ENCODE peak calls at places on chromosomes 5 and 9, in four cellular contexts. One of them, this sample, is unnamed.
A peak's percentile ranks its signal among the peaks of the same experiment; 100 is the strongest.

GRCh38 chr9:2127486-2127885 is 112.3 kb downstream of the SMARCA2 start:
- DNase-seq in K562: no peak
- DNase-seq in IMR-90: peak; percentile 51
- DNase-seq in endothelial cell of umbilical vein: no peak
- DNase-seq in this sample: no peak

GRCh38 chr9:21993893-21994525 is at the start of gene CDKN2A:
- DNase-seq in endothelial cell of umbilical vein: peak; percentile 26
- DNase-seq in IMR-90: peak; percentile 31
- DNase-seq in K562: no peak
- DNase-seq in this sample: no peak

GRCh38 chr9:112049834-112050516 is 125.1 kb downstream of the SUSD1 start:
- DNase-seq in endothelial cell of umbilical vein: no peak
- DNase-seq in IMR-90: no peak
- DNase-seq in K562: no peak
- DNase-seq in this sample: no peak

GRCh38 chr9:96139592-96140251 is 162.3 kb downstream of the HSD17B3 start:
- DNase-seq in endothelial cell of umbilical vein: peak; percentile 31
- DNase-seq in K562: no peak
- DNase-seq in IMR-90: peak; percentile 95
- DNase-seq in this sample: no peak

GRCh38 chr9:85742630-85742928 is 825 bp upstream of the AGTPBP1 start:
- DNase-seq in K562: no peak
- DNase-seq in endothelial cell of umbilical vein: no peak
- DNase-seq in IMR-90: peak; percentile 72
- DNase-seq in this sample: no peak

GRCh38 chr9:113823421-113823820 is 52.7 kb upstream of the ZNF618 start:
- DNase-seq in IMR-90: no peak
- DNase-seq in K562: no peak
- DNase-seq in endothelial cell of umbilical vein: peak; percentile 24
- DNase-seq in this sample: no peak

GRCh38 chr9:118418887-118419620 is 714.9 kb downstream of the TLR4 start:
- DNase-seq in IMR-90: no peak
- DNase-seq in endothelial cell of umbilical vein: no peak
- DNase-seq in K562: no peak
- DNase-seq in this sample: no peak

GRCh38 chr5:125409101-125409495 is 662.7 kb upstream of the ZNF608 start:
- DNase-seq in endothelial cell of umbilical vein: no peak
- DNase-seq in IMR-90: peak; percentile 18
- DNase-seq in K562: no peak
- DNase-seq in this sample: no peak

GRCh38 chr5:159106569-159107282 is 7.0 kb upstream of the EBF1 start:
- DNase-seq in endothelial cell of umbilical vein: peak; percentile 64
- DNase-seq in IMR-90: peak; percentile 52
- DNase-seq in K562: peak; percentile 77
- DNase-seq in this sample: no peak

GRCh38 chr5:157821822-157822622 is 36.9 kb downstream of the CLINT1 start:
- DNase-seq in K562: no peak
- DNase-seq in IMR-90: peak; percentile 70
- DNase-seq in endothelial cell of umbilical vein: no peak
- DNase-seq in this sample: no peak
- H3K9me1 ChIP-seq in K562: no peaks in the 10 kb centered on the region
- H3K9me1 ChIP-seq in IMR-90: peaks cover 5% of the 10 kb centered on the region
- H3K9me1 ChIP-seq in endothelial cell of umbilical vein: no peaks in the 10 kb centered on the region
- H3K9me1 ChIP-seq in this sample: no peaks in the 10 kb centered on the region

DNA sequence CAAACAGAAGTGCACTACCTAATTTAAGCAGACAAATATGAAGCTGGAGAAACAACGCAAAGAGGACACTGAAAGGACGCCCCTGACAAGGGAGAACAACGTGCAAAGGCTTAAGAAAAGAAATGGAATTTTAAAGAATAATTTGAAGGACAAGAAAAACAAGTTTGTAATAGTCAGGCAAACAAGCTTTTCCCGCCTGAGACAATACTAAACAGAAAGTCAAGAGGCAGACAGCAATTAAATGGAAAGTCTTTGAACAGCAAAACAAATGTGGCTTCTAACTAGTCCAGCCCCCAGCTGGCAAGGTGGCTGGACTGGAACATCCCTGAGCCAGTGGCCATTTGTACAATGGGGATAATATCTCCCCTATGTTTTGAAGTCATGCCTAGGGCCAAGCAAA is 63.3 kb downstream of the SIL1 start:
- DNase-seq in IMR-90: no peak
- DNase-seq in K562: no peak
- DNase-seq in endothelial cell of umbilical vein: no peak
- DNase-seq in this sample: no peak
- H3K9ac ChIP-seq in IMR-90: no peak overlapping the region
- H3K9ac ChIP-seq in K562: no peak overlapping the region
- H3K9ac ChIP-seq in endothelial cell of umbilical vein: no peak overlapping the region
- H3K9ac ChIP-seq in this sample: no peak overlapping the region

DNA sequence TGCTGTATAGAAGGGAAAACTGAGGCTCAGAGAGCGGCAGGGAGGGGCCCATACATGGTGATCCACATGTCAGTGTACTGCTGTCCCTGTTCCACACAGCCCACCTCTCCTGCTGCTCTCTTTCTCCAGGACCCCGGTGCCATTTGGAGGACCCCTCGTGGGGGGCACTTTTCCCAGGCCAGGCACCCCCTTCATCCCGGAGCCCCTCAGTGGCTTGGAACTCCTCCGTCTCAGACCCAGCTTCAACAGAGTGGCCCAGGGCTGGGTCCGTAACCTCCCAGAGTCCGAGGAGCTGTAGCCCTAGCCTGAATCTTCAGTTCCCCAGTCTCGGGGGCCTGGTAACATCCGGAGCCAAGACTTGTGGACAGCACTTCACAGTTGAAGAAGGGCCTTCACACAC is 15.5 kb downstream of the MYOZ3 start:
- DNase-seq in endothelial cell of umbilical vein: no peak
- DNase-seq in K562: no peak
- DNase-seq in IMR-90: no peak
- DNase-seq in this sample: no peak
- H3K9me1 ChIP-seq in endothelial cell of umbilical vein: no peaks in the 10 kb centered on the region
- H3K9me1 ChIP-seq in K562: no peaks in the 10 kb centered on the region
- H3K9me1 ChIP-seq in IMR-90: peaks cover 8% of the 10 kb centered on the region
- H3K9me1 ChIP-seq in this sample: no peaks in the 10 kb centered on the region

DNA sequence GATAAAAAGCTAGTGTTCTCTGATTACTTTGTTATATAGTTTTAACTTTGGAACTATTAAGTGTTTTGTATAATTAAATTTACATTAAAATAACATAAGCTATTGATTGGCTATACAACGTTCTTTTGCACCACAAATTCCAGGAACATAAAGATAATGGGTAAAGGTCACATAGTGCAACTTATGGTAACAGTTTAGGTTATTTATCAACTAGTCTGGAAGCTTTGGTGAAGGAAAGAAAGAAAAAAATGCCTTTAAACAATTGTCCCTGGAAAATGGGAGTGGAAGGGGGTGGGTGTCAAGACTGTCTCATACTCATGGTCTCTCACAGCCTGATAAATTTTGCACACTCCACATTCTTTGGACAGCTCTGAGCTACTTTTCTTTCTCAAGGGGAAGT is 17.1 kb upstream of the SPARC start:
- DNase-seq in endothelial cell of umbilical vein: no peak
- DNase-seq in IMR-90: no peak
- DNase-seq in K562: no peak
- DNase-seq in this sample: no peak
- H3K9ac ChIP-seq in endothelial cell of umbilical vein: no peak overlapping the region
- H3K9ac ChIP-seq in IMR-90: no peak overlapping the region
- H3K9ac ChIP-seq in K562: no peak overlapping the region
- H3K9ac ChIP-seq in this sample: no peak overlapping the region

DNA sequence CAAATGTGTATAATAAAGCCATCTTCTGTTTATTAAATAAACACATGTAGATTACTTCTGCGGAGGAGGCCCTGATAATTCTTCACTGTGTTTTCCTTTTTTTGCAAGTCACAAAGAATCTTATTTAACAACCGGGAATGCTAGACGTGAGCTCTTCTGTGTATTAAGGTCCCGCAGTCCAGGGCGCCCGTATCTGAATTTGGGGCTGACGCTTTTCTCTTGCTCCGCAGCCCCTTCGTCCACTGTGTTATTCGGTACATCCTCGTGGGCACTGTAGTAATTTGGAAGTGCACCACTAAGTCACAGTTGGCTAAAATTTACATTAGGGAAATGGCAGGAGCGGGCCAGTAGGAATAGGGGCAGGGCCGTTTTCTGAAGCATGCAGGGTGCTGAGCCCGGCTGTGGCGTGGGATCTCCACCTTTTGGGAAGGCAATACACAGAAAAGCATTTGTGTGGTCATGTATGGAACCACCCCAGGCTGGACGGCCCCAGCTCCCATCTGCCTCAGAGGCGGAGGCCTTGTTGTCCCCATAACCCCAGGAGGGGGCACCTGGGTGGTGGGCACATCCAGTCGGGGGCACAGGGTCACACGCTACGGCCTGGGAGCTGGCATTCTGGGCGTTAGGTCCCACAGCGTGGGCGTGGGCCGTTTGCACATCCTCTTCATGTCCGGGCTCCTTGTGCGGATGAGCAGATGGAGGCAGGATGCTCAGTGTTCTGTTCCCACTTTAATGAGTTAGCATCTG is 258.7 kb upstream of the IRX4 start:
- DNase-seq in K562: no peak
- DNase-seq in endothelial cell of umbilical vein: no peak
- DNase-seq in IMR-90: no peak
- DNase-seq in this sample: no peak
- H3K9me1 ChIP-seq in K562: no peaks in the 10 kb centered on the region
- H3K9me1 ChIP-seq in endothelial cell of umbilical vein: no peaks in the 10 kb centered on the region
- H3K9me1 ChIP-seq in IMR-90: no peaks in the 10 kb centered on the region
- H3K9me1 ChIP-seq in this sample: no peaks in the 10 kb centered on the region